ENCODE peak calls at places on chromosomes 11 and 22, in six cellular contexts. R is Caki2, L is left ventricle myocardium inferior, C is T-helper 9 cell, S is epithelial cell of esophagus, B is suprapubic skin. X is an unnamed sample.

GRCh38 chr11:45859661-45860140 is 12.4 kb downstream of the CRY2 start:
- DNase-seq in L (peak; percentile 92), S (peak; percentile 90), B (peak; percentile 95), C (no peak), R (peak; percentile 88), X (peak; percentile 93)

GRCh38 chr11:28107331-28107725 is 628 bp downstream of the KIF18A start:
- DNase-seq in L (no peak), C (no peak), R (no peak), B (no peak), S (peak; percentile 24), X (no peak)

GRCh38 chr22:42184852-42185251 is 54.2 kb upstream of the CYP2D6 start:
- DNase-seq in B (no peak), C (no peak), S (no peak), L (no peak), R (no peak), X (no peak)

GRCh38 chr11:130211144-130211543 is 51.6 kb downstream of the ST14 start:
- DNase-seq in R (no peak), C (no peak), B (peak; percentile 0), L (no peak), S (no peak), X (no peak)

GRCh38 chr11:103326070-103326794 is 217.0 kb downstream of the DYNC2H1 start:
- DNase-seq in R (peak; percentile 39), C (no peak), L (no peak), S (peak; percentile 75), B (no peak), X (peak; percentile 57)

GRCh38 chr11:83971063-83971462 is 684.9 kb upstream of the CCDC90B start:
- DNase-seq in S (peak; percentile 9), C (no peak), B (no peak), L (no peak), R (no peak), X (peak; percentile 14)

GRCh38 chr22:44968736-44969135 is 41.1 kb downstream of the PHF21B start:
- DNase-seq in C (no peak), S (no peak), B (no peak), R (no peak), L (no peak), X (no peak)

GRCh38 chr11:33643167-33643817 is 57.3 kb downstream of the C11orf91 start:
- DNase-seq in C (no peak), B (no peak), S (no peak), R (no peak), L (no peak), X (no peak)

GRCh38 chr11:72069787-72070251 is 10.5 kb downstream of the NUMA1 start:
- DNase-seq in S (peak; percentile 83), L (peak; percentile 79), B (peak; percentile 89), R (peak; percentile 77), C (no peak), X (peak; percentile 89)

X was measured in stromal cell of bone marrow.